ENCODE peak calls at places on chromosomes 12 and 14, in four cellular contexts. One of them, this sample, is unnamed.

GRCh38 chr12:117805865-117806264 is 162.9 kb downstream of the KSR2 start:
- DNase-seq in activated CD4-positive, alpha-beta memory T cell treated with anti-CD3 and anti-CD28 coated beads, Interleukin-2, amount 10 ng/mL, durations not matched to agents 7 days and 5 days: no peak
- DNase-seq in AG10803: peak
- DNase-seq in activated T-cell treated with anti-CD3 and anti-CD28 coated beads for 1 hour: no peak
- DNase-seq in this sample: no peak

GRCh38 chr12:10170199-10170598 is 1.7 kb downstream of the OLR1 start:
- DNase-seq in activated T-cell treated with anti-CD3 and anti-CD28 coated beads for 1 hour: no peak
- DNase-seq in activated CD4-positive, alpha-beta memory T cell treated with anti-CD3 and anti-CD28 coated beads, Interleukin-2, amount 10 ng/mL, durations not matched to agents 7 days and 5 days: no peak
- DNase-seq in AG10803: peak
- DNase-seq in this sample: no peak

GRCh38 chr14:73714656-73715081 is 485 bp upstream of the PNMA1 start:
- DNase-seq in AG10803: no peak
- DNase-seq in activated CD4-positive, alpha-beta memory T cell treated with anti-CD3 and anti-CD28 coated beads, Interleukin-2, amount 10 ng/mL, durations not matched to agents 7 days and 5 days: no peak
- DNase-seq in activated T-cell treated with anti-CD3 and anti-CD28 coated beads for 1 hour: no peak
- DNase-seq in this sample: no peak

GRCh38 chr14:64035143-64035542 is 182.3 kb downstream of the SYNE2 start:
- DNase-seq in activated T-cell treated with anti-CD3 and anti-CD28 coated beads for 1 hour: no peak
- DNase-seq in activated CD4-positive, alpha-beta memory T cell treated with anti-CD3 and anti-CD28 coated beads, Interleukin-2, amount 10 ng/mL, durations not matched to agents 7 days and 5 days: no peak
- DNase-seq in AG10803: peak
- DNase-seq in this sample: no peak

GRCh38 chr14:50560929-50561280 is 960 bp downstream of the ATL1 start:
- DNase-seq in activated T-cell treated with anti-CD3 and anti-CD28 coated beads for 1 hour: peak
- DNase-seq in activated CD4-positive, alpha-beta memory T cell treated with anti-CD3 and anti-CD28 coated beads, Interleukin-2, amount 10 ng/mL, durations not matched to agents 7 days and 5 days: peak
- DNase-seq in AG10803: peak
- DNase-seq in this sample: no peak

GRCh38 chr12:113269257-113269943 is 48.1 kb downstream of the TPCN1 start:
- DNase-seq in AG10803: no peak
- DNase-seq in activated T-cell treated with anti-CD3 and anti-CD28 coated beads for 1 hour: no peak
- DNase-seq in activated CD4-positive, alpha-beta memory T cell treated with anti-CD3 and anti-CD28 coated beads, Interleukin-2, amount 10 ng/mL, durations not matched to agents 7 days and 5 days: no peak
- DNase-seq in this sample: no peak

GRCh38 chr12:77685112-77685511 is 145.6 kb upstream of the NAV3 start:
- DNase-seq in activated T-cell treated with anti-CD3 and anti-CD28 coated beads for 1 hour: no peak
- DNase-seq in activated CD4-positive, alpha-beta memory T cell treated with anti-CD3 and anti-CD28 coated beads, Interleukin-2, amount 10 ng/mL, durations not matched to agents 7 days and 5 days: no peak
- DNase-seq in AG10803: peak
- DNase-seq in this sample: peak

GRCh38 chr14:94638961-94639817 is 27.0 kb downstream of the SERPINA3 start:
- DNase-seq in AG10803: no peak
- DNase-seq in activated CD4-positive, alpha-beta memory T cell treated with anti-CD3 and anti-CD28 coated beads, Interleukin-2, amount 10 ng/mL, durations not matched to agents 7 days and 5 days: no peak
- DNase-seq in activated T-cell treated with anti-CD3 and anti-CD28 coated beads for 1 hour: no peak
- DNase-seq in this sample: no peak

GRCh38 chr12:82883396-82884360 is 197.0 kb downstream of the TMTC2 start:
- DNase-seq in activated CD4-positive, alpha-beta memory T cell treated with anti-CD3 and anti-CD28 coated beads, Interleukin-2, amount 10 ng/mL, durations not matched to agents 7 days and 5 days: no peak
- DNase-seq in activated T-cell treated with anti-CD3 and anti-CD28 coated beads for 1 hour: no peak
- DNase-seq in AG10803: no peak
- DNase-seq in this sample: no peak

GRCh38 chr14:77126461-77126990 is 15.1 kb downstream of the ZDHHC22 start:
- DNase-seq in activated T-cell treated with anti-CD3 and anti-CD28 coated beads for 1 hour: no peak
- DNase-seq in AG10803: no peak
- DNase-seq in activated CD4-positive, alpha-beta memory T cell treated with anti-CD3 and anti-CD28 coated beads, Interleukin-2, amount 10 ng/mL, durations not matched to agents 7 days and 5 days: no peak
- DNase-seq in this sample: no peak

GRCh38 chr12:98758331-98758730 is 113.2 kb downstream of the APAF1 start:
- DNase-seq in activated T-cell treated with anti-CD3 and anti-CD28 coated beads for 1 hour: no peak
- DNase-seq in AG10803: peak
- DNase-seq in activated CD4-positive, alpha-beta memory T cell treated with anti-CD3 and anti-CD28 coated beads, Interleukin-2, amount 10 ng/mL, durations not matched to agents 7 days and 5 days: no peak
- DNase-seq in this sample: no peak

GRCh38 chr14:53109028-53109687 is 44.0 kb downstream of the DDHD1 start:
- DNase-seq in AG10803: peak
- DNase-seq in activated CD4-positive, alpha-beta memory T cell treated with anti-CD3 and anti-CD28 coated beads, Interleukin-2, amount 10 ng/mL, durations not matched to agents 7 days and 5 days: peak
- DNase-seq in activated T-cell treated with anti-CD3 and anti-CD28 coated beads for 1 hour: peak
- DNase-seq in this sample: no peak

GRCh38 chr12:112524269-112524668 is 105.5 kb downstream of the PTPN11 start:
- DNase-seq in activated T-cell treated with anti-CD3 and anti-CD28 coated beads for 1 hour: no peak
- DNase-seq in AG10803: no peak
- DNase-seq in activated CD4-positive, alpha-beta memory T cell treated with anti-CD3 and anti-CD28 coated beads, Interleukin-2, amount 10 ng/mL, durations not matched to agents 7 days and 5 days: no peak
- DNase-seq in this sample: no peak

GRCh38 chr12:109033239-109034196 is 12.7 kb upstream of the SVOP start:
- DNase-seq in activated T-cell treated with anti-CD3 and anti-CD28 coated beads for 1 hour: no peak
- DNase-seq in AG10803: no peak
- DNase-seq in activated CD4-positive, alpha-beta memory T cell treated with anti-CD3 and anti-CD28 coated beads, Interleukin-2, amount 10 ng/mL, durations not matched to agents 7 days and 5 days: no peak
- DNase-seq in this sample: no peak

GRCh38 chr12:98856897-98857540 is 211.9 kb downstream of the APAF1 start:
- DNase-seq in AG10803: no peak
- DNase-seq in activated CD4-positive, alpha-beta memory T cell treated with anti-CD3 and anti-CD28 coated beads, Interleukin-2, amount 10 ng/mL, durations not matched to agents 7 days and 5 days: no peak
- DNase-seq in activated T-cell treated with anti-CD3 and anti-CD28 coated beads for 1 hour: no peak
- DNase-seq in this sample: no peak

GRCh38 chr14:104526723-104527645 is 52.6 kb upstream of the C14orf180 start:
- DNase-seq in activated CD4-positive, alpha-beta memory T cell treated with anti-CD3 and anti-CD28 coated beads, Interleukin-2, amount 10 ng/mL, durations not matched to agents 7 days and 5 days: no peak
- DNase-seq in activated T-cell treated with anti-CD3 and anti-CD28 coated beads for 1 hour: no peak
- DNase-seq in AG10803: no peak
- DNase-seq in this sample: no peak

GRCh38 chr12:1851126-1851791 is 30.9 kb downstream of the LRTM2 start:
- DNase-seq in activated T-cell treated with anti-CD3 and anti-CD28 coated beads for 1 hour: no peak
- DNase-seq in activated CD4-positive, alpha-beta memory T cell treated with anti-CD3 and anti-CD28 coated beads, Interleukin-2, amount 10 ng/mL, durations not matched to agents 7 days and 5 days: no peak
- DNase-seq in AG10803: peak
- DNase-seq in this sample: peak

GRCh38 chr12:121778567-121779421 is 14.7 kb downstream of the RHOF start:
- DNase-seq in activated T-cell treated with anti-CD3 and anti-CD28 coated beads for 1 hour: no peak
- DNase-seq in AG10803: no peak
- DNase-seq in activated CD4-positive, alpha-beta memory T cell treated with anti-CD3 and anti-CD28 coated beads, Interleukin-2, amount 10 ng/mL, durations not matched to agents 7 days and 5 days: no peak
- DNase-seq in this sample: no peak

GRCh38 chr14:68884031-68885030 is 91.5 kb upstream of the ZFP36L1 start:
- DNase-seq in AG10803: peak
- DNase-seq in activated CD4-positive, alpha-beta memory T cell treated with anti-CD3 and anti-CD28 coated beads, Interleukin-2, amount 10 ng/mL, durations not matched to agents 7 days and 5 days: no peak
- DNase-seq in activated T-cell treated with anti-CD3 and anti-CD28 coated beads for 1 hour: no peak
- DNase-seq in this sample: no peak

GRCh38 chr12:106840217-106840616 is 65.7 kb downstream of the RIC8B start:
- DNase-seq in activated CD4-positive, alpha-beta memory T cell treated with anti-CD3 and anti-CD28 coated beads, Interleukin-2, amount 10 ng/mL, durations not matched to agents 7 days and 5 days: no peak
- DNase-seq in activated T-cell treated with anti-CD3 and anti-CD28 coated beads for 1 hour: no peak
- DNase-seq in AG10803: peak
- DNase-seq in this sample: peak

GRCh38 chr14:68795602-68796417 is 2.9 kb upstream of the ZFP36L1 start:
- DNase-seq in activated CD4-positive, alpha-beta memory T cell treated with anti-CD3 and anti-CD28 coated beads, Interleukin-2, amount 10 ng/mL, durations not matched to agents 7 days and 5 days: peak
- DNase-seq in activated T-cell treated with anti-CD3 and anti-CD28 coated beads for 1 hour: peak
- DNase-seq in AG10803: peak
- DNase-seq in this sample: no peak

This sample was measured in glomerular endothelial cell.